ENCODE peak calls at places on chromosomes 6 and 20, in nine cellular contexts. F, H, Y, C, M, G, S, L and N are unnamed samples.
A peak's percentile ranks its signal among the peaks of the same experiment; 100 is the strongest.

GRCh38 chr20:22431419-22431818 is 153.0 kb downstream of the FOXA2 start:
- DNase-seq in F (no peak), H (no peak), Y (no peak), C (no peak), M (no peak), G (no peak), S (no peak), L (no peak), N (no peak)

GRCh38 chr20:31713312-31714049 is 9.2 kb downstream of the BCL2L1 start:
- DNase-seq in F (peak; percentile 55), H (peak; percentile 82), Y (no peak), C (peak; percentile 93), M (peak; percentile 69), G (peak; percentile 83), S (peak; percentile 83), L (peak; percentile 81), N (no peak)

GRCh38 chr6:46174904-46175303 is 4.1 kb upstream of the ENPP5 start:
- DNase-seq in F (no peak), H (no peak), Y (no peak), C (no peak), M (no peak), G (no peak), S (no peak), L (no peak), N (no peak)

GRCh38 chr20:7703436-7703835 is 236.8 kb downstream of the HAO1 start:
- DNase-seq in F (no peak), H (no peak), Y (no peak), C (no peak), M (peak; percentile 20), G (no peak), S (no peak), L (no peak), N (no peak)

GRCh38 chr6:13378669-13379590 is 50.6 kb upstream of the TBC1D7 start:
- DNase-seq in F (peak; percentile 90), H (no peak), Y (peak; percentile 53), C (peak; percentile 63), M (peak; percentile 72), G (no peak), S (no peak), L (no peak), N (no peak)

GRCh38 chr6:149563203-149563927 is 2.8 kb upstream of the GINM1 start:
- DNase-seq in F (no peak), H (peak; percentile 10), Y (no peak), C (no peak), M (no peak), G (no peak), S (no peak), L (no peak), N (no peak)

GRCh38 chr6:111367393-111368088 is 115.5 kb downstream of the REV3L start:
- DNase-seq in F (no peak), H (no peak), Y (no peak), C (no peak), M (no peak), G (no peak), S (no peak), L (no peak), N (peak; percentile 27)

GRCh38 chr6:52547647-52548352 is 29.1 kb downstream of the TRAM2 start:
- DNase-seq in F (peak; percentile 66), H (no peak), Y (no peak), C (no peak), M (no peak), G (no peak), S (no peak), L (no peak), N (peak; percentile 26)

GRCh38 chr6:84772428-84773132 is 8.2 kb upstream of the TBX18 start:
- DNase-seq in F (no peak), H (peak; percentile 36), Y (no peak), C (no peak), M (no peak), G (no peak), S (no peak), L (peak; percentile 66), N (no peak)

GRCh38 chr20:26209171-26209941 is 512.7 kb upstream of the ZNF337 start:
- DNase-seq in F (no peak), H (no peak), Y (no peak), C (peak; percentile 70), M (no peak), G (no peak), S (no peak), L (peak; percentile 64), N (no peak)

GRCh38 chr6:38792356-38792755 is 77.2 kb downstream of the DNAH8 start:
- DNase-seq in F (no peak), H (no peak), Y (peak; percentile 85), C (no peak), M (no peak), G (no peak), S (peak; percentile 22), L (no peak), N (no peak)

DNA sequence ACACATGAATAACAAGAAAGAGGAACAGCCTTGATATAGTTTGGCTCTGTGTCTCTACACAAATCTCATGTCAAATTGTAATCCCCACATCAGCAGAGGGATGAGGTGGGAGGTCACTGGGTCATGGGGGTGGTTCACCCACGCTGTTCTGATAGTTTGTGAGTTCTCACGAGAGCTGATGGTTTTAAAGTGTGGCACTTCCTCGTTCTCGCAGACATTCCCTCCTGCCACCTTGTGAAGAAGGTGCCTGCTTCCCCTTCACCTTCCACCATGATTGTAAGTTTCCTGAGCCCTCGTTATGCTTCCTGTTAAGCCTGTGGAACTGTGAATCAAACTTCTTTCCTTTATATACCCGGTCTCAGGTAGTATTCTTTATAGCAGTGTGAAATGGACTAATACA is 13.1 kb downstream of the SRPK1 start:
- DNase-seq in F (no peak), H (no peak), Y (no peak), C (no peak), M (no peak), G (no peak), S (no peak), L (no peak), N (no peak)
- TF ChIP-seq POLR2A in F (no peak), H (no peak), Y (no peak), C (no peak), M (no peak), G (no peak), S (no peak), L (no peak), N (no peak)

DNA sequence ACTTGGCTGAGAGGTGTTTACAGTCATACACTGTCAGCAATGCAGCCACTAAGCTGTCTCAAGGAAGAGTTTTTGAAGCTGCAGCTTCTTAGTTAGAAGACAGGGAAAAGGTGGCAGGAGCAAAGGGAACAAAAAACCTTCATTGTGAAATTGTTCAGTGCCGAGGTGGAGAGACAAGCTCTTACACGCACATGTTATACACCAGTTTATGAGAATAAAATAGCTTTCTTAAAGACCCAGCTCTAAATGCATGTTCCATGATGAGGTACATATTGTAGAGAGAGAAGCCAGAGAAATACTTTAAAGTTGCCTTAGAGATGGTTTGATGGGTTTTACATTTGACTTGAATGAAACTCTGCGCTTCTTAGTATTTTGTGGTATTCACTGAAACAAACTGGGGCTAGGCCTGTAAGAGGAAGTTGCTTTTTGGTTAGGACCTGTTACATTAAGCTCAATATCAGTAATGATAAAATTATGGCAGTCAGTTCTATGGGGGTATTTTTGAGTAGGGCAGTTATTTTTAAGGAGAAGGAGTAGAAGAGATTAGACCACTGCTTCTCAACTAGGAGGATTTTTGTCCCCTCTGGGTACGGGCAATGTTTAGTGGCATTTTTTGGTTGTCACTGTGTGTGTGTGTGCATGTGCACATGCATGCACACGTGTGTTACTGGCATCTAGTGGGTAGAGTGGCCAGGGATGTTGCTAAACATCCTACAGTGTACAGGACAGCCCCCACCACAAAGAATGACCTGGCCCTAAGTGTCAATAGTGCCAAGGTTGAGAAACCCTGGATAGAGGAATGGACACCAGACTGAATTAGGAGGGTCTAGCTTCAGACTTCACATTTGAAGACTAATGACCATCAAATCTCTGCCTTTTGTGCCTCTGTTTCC is 9.8 kb downstream of the NEDD9 start:
- DNase-seq in F (no peak), H (peak; percentile 9), Y (no peak), C (no peak), M (no peak), G (no peak), S (no peak), L (no peak), N (no peak)
- TF ChIP-seq POLR2A in F (no peak), H (no peak), Y (no peak), C (no peak), M (no peak), G (no peak), S (no peak), L (no peak), N (no peak)

GRCh38 chr20:57395111-57395959 is 4.1 kb downstream of the RBM38 start:
- DNase-seq in F (peak; percentile 38), H (no peak), Y (peak; percentile 53), C (no peak), M (peak; percentile 41), G (peak; percentile 68), S (peak; percentile 62), L (peak; percentile 85), N (peak; percentile 92)

GRCh38 chr20:57397693-57398108 is 6.5 kb downstream of the RBM38 start:
- DNase-seq in F (peak; percentile 57), H (no peak), Y (no peak), C (no peak), M (peak; percentile 50), G (no peak), S (no peak), L (peak; percentile 70), N (no peak)

GRCh38 chr20:57396638-57397003 is 5.4 kb downstream of the RBM38 start:
- DNase-seq in F (no peak), H (no peak), Y (no peak), C (no peak), M (no peak), G (no peak), S (no peak), L (no peak), N (no peak)

GRCh38 chr20:57397004-57397692 is 6.0 kb downstream of the RBM38 start:
- DNase-seq in F (no peak), H (no peak), Y (no peak), C (no peak), M (no peak), G (no peak), S (no peak), L (peak; percentile 56), N (no peak)

DNA sequence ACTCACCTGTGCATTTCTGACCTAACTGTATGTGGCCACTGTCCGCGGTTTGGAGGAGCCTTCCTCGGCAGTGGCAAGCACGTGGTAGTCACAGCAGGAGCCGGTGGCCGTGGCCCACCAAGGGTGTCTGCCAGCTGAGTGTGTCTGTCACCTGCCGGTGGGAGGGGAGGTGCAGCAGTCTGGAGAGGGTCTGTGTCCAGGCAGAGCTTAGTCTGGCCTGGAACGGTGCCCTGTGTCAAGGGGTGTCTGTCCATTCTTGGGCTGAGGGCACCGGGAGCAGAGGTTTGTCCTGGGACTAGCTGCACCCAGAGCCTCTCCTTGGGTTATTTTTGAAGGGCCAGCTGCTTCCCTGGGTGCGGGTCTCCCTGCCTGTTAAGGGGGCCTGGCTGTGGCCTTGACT is 5.0 kb downstream of the RBM38 start:
- DNase-seq in F (no peak), H (no peak), Y (no peak), C (no peak), M (no peak), G (no peak), S (no peak), L (no peak), N (no peak)
- TF ChIP-seq POLR2A in F (no peak), H (no peak), Y (no peak), C (no peak), M (no peak), G (no peak), S (no peak), L (no peak), N (no peak)

DNA sequence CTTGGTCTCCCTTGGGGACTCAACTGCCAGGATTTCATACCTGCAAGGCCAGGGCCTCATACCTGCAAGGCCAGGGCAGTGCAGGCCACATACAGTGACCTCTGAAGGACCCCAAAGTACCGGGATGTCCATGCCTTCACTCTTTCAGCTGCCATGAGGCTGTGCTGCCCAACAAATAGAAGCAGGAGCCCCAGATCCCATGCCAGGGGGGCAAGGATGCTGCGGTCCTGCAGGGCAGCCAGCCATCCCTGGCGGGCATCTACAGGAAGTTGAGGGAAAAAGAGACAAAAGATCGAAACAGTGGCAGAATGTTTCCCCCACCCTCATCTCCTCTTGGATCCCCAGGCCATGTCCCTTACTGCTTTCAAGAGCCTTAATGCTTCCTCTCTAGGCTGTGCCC is 799 bp downstream of the NRM start:
- DNase-seq in F (no peak), H (no peak), Y (no peak), C (no peak), M (no peak), G (no peak), S (no peak), L (no peak), N (no peak)
- TF ChIP-seq POLR2A in F (no peak), H (no peak), Y (no peak), C (no peak), M (no peak), G (no peak), S (no peak), L (no peak), N (no peak)